ENCODE peak calls at places on chromosome 4, in four cellular contexts. L is H1, G is K562, F is SK-N-SH. Y is an unnamed sample.

GRCh38 chr4:93394488-93395185 is 433.9 kb upstream of the ATOH1 start:
- DNase-seq in L (no peak), G (no peak), F (no peak), Y (no peak)

GRCh38 chr4:79900182-79900581 is 172.8 kb downstream of the ANTXR2 start:
- DNase-seq in L (no peak), G (no peak), F (no peak), Y (no peak)

GRCh38 chr4:120043828-120044227 is 22.8 kb downstream of the MAD2L1 start:
- DNase-seq in L (no peak), G (no peak), F (no peak), Y (no peak)

GRCh38 chr4:42627887-42628646 is 28.8 kb downstream of the ATP8A1 start:
- DNase-seq in L (no peak), G (no peak), F (no peak), Y (no peak)

GRCh38 chr4:113683143-113683542 is 78.4 kb downstream of the CAMK2D start:
- DNase-seq in L (no peak), G (no peak), F (no peak), Y (no peak)

GRCh38 chr4:95693594-95693993 is 144.8 kb upstream of the UNC5C start:
- DNase-seq in L (no peak), G (no peak), F (no peak), Y (peak; percentile 17)

GRCh38 chr4:8735236-8736082 is 136.2 kb downstream of the HMX1 start:
- DNase-seq in L (no peak), G (no peak), F (no peak), Y (no peak)

GRCh38 chr4:133147922-133148689 is 988 bp upstream of the PCDH10 start:
- DNase-seq in L (peak; percentile 59), G (no peak), F (peak; percentile 46), Y (no peak)

GRCh38 chr4:83230928-83231327 is 53.7 kb downstream of the COQ2 start:
- DNase-seq in L (no peak), G (no peak), F (no peak), Y (no peak)

GRCh38 chr4:184498598-184498997 is 24.2 kb upstream of the IRF2 start:
- DNase-seq in L (no peak), G (no peak), F (no peak), Y (no peak)

GRCh38 chr4:134551348-134551747 is 349.8 kb upstream of the PABPC4L start:
- DNase-seq in L (no peak), G (no peak), F (no peak), Y (no peak)

GRCh38 chr4:140742838-140743193 is 13.4 kb downstream of the TBC1D9 start:
- DNase-seq in L (no peak), G (no peak), F (no peak), Y (no peak)

GRCh38 chr4:67198757-67199156 is 346.5 kb downstream of the CENPC start:
- DNase-seq in L (no peak), G (no peak), F (no peak), Y (no peak)

GRCh38 chr4:174467107-174467506 is 55.2 kb downstream of the HPGD start:
- DNase-seq in L (no peak), G (no peak), F (no peak), Y (no peak)

GRCh38 chr4:183721207-183722081 is 62.4 kb downstream of the TRAPPC11 start:
- DNase-seq in L (peak; percentile 61), G (no peak), F (peak; percentile 74), Y (peak; percentile 41)

GRCh38 chr4:88286897-88287296 is 2.5 kb upstream of the PPM1K start:
- DNase-seq in L (no peak), G (no peak), F (no peak), Y (no peak)

GRCh38 chr4:114642173-114642780 is 43.7 kb downstream of the UGT8 start:
- DNase-seq in L (no peak), G (no peak), F (no peak), Y (no peak)

GRCh38 chr4:26263165-26263564 is 57.6 kb upstream of the RBPJ start:
- DNase-seq in L (no peak), G (peak; percentile 81), F (peak; percentile 39), Y (peak; percentile 31)

GRCh38 chr4:77201343-77201742 is 44.3 kb downstream of the CCNG2 start:
- DNase-seq in L (no peak), G (no peak), F (no peak), Y (no peak)

GRCh38 chr4:37464373-37464772 is 219.8 kb downstream of the NWD2 start:
- DNase-seq in L (no peak), G (no peak), F (no peak), Y (no peak)

GRCh38 chr4:178068136-178068535 is 625.9 kb upstream of the AGA start:
- DNase-seq in L (no peak), G (no peak), F (no peak), Y (no peak)

GRCh38 chr4:169305651-169306050 is 34.9 kb upstream of the SH3RF1 start:
- DNase-seq in L (no peak), G (no peak), F (no peak), Y (no peak)

DNA sequence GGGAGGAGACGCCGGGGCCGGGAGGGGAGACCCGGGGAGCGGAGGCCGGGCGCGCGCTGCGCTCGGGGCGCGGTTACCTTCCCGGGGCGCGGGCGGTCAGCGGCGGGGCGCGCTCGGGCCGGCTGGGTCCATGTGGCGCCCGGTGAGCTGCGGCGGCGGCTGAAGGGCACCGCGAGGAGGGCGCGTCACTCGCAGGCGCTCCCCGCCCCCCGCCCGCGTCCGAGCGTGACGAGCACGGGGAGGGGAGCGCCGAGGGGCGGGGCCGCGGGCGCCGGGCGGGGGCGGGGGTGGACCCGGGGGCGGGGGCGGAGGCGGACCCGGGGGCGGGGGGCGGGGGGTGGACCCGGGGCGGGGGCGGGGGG is at the start of gene CPLX1:
- DNase-seq in L (peak; percentile 62), G (peak; percentile 88), F (peak; percentile 96), Y (peak; percentile 47)
- TF ChIP-seq TEAD4 in L (no peak), G (no peak), F (no peak), Y (no peak)

DNA sequence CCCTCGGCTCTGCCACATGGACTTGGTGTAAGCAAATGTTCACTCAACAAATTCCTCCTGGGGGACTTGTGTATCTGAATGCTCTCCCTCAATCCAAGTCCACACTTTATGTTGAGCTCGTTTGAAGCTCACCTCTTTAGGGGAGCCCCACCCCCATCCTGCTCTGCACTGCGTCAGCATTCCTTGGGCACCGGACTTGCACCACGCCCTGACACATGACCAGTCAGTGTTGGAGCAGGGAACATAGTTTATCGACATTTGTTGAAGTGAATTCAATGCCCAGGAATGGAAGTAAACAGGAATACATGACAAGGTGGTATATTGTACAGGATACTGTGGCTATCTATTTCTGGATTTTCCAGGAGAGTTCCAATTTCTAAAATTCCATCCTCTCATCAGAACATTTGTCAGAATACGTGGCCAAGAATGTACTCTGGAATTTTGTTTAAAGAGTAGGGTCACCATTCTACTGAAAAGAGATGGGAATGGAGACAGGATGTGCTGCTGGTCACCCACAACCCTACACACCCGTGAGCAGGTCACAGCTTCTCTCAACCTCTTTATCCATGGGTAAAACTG is 59.9 kb upstream of the LNX1 start:
- DNase-seq in L (no peak), G (no peak), F (no peak), Y (no peak)
- TF ChIP-seq TEAD4 in L (no peak), G (no peak), F (no peak), Y (no peak)

DNA sequence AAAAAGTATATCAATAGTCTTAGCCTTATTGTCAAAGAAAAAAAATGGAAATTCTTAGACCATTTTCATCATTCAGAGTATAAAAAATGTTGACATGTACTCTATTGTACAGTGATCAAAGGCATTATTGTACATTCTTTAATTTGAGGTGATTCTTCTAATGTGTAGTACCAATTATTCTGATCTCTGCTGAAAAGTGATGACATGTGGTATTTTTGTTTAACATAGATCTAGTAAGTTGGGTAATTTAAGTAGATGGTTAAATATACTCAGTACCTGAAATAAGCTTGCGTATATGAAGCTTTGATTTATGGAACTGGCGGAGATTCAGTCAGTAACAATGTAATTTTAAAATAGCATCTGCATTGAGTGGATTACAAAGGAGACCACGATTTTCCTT is 5.1 kb downstream of the TENM3 start:
- DNase-seq in L (no peak), G (no peak), F (no peak), Y (no peak)
- TF ChIP-seq TEAD4 in L (no peak), G (no peak), F (no peak), Y (no peak)

GRCh38 chr4:138907174-138907573 is 108.4 kb upstream of the NOCT start:
- DNase-seq in L (no peak), G (no peak), F (no peak), Y (no peak)
- TF ChIP-seq TEAD4 in L (no peak), G (no peak), F (no peak), Y (no peak)

GRCh38 chr4:99356992-99357391 is 4.4 kb upstream of the ADH1C start:
- DNase-seq in L (no peak), G (no peak), F (no peak), Y (no peak)
- TF ChIP-seq TEAD4 in L (no peak), G (no peak), F (no peak), Y (no peak)

Y was measured in WTC11.